ENCODE peak calls at places on chromosomes 3 and 15, in ten cellular contexts. I is A673, U is neural progenitor cell, Y is heart right ventricle, S is body of pancreas, E is cardiac fibroblast, Q is right lobe of liver, V is left lung, P is heart left ventricle, J is fibroblast of mammary gland. C is an unnamed sample.

GRCh38 chr3:181457756-181458155 is 254.0 kb upstream of the SOX2 start:
- DNase-seq in I (no peak), U (no peak), Y (no peak), S (no peak), E (no peak), Q (no peak), V (no peak), P (no peak), J (no peak), C (no peak)

GRCh38 chr3:9732080-9732752 is 681 bp downstream of the BRPF1 start:
- DNase-seq in I (no peak), U (peak), Y (no peak), S (peak), E (no peak), Q (peak), V (no peak), P (no peak), J (no peak), C (no peak)

GRCh38 chr15:88912500-88912921 is 668 bp downstream of the MFGE8 start:
- DNase-seq in I (no peak), U (peak), Y (no peak), S (no peak), E (peak), Q (no peak), V (peak), P (peak), J (peak), C (peak)

GRCh38 chr15:62359416-62359815 is 194.3 kb upstream of the C2CD4B start:
- DNase-seq in I (no peak), U (no peak), Y (no peak), S (no peak), E (no peak), Q (no peak), V (no peak), P (no peak), J (no peak), C (no peak)

GRCh38 chr3:38551026-38551832 is 55.1 kb downstream of the EXOG start:
- DNase-seq in I (no peak), U (no peak), Y (no peak), S (no peak), E (no peak), Q (no peak), V (no peak), P (no peak), J (no peak), C (no peak)

GRCh38 chr15:71443538-71443937 is 328.3 kb downstream of the THSD4 start:
- DNase-seq in I (peak), U (peak), Y (peak), S (peak), E (peak), Q (peak), V (no peak), P (peak), J (peak), C (peak)

GRCh38 chr15:99616773-99617342 is 51.1 kb downstream of the MEF2A start:
- DNase-seq in I (no peak), U (no peak), Y (no peak), S (no peak), E (no peak), Q (no peak), V (no peak), P (no peak), J (no peak), C (no peak)

GRCh38 chr15:35874260-35874905 is 328.4 kb upstream of the DPH6 start:
- DNase-seq in I (peak), U (no peak), Y (no peak), S (no peak), E (peak), Q (no peak), V (no peak), P (no peak), J (peak), C (peak)

GRCh38 chr3:30167511-30168135 is 438.8 kb upstream of the TGFBR2 start:
- DNase-seq in I (peak), U (no peak), Y (no peak), S (no peak), E (no peak), Q (no peak), V (no peak), P (no peak), J (peak), C (peak)

GRCh38 chr15:78024141-78024567 is 53.4 kb downstream of the TBC1D2B start:
- DNase-seq in I (no peak), U (no peak), Y (peak), S (peak), E (peak), Q (no peak), V (peak), P (peak), J (peak), C (peak)

GRCh38 chr3:119294402-119294888 is 262 bp downstream of the ARHGAP31 start:
- DNase-seq in I (peak), U (peak), Y (peak), S (peak), E (no peak), Q (peak), V (peak), P (peak), J (no peak), C (no peak)

GRCh38 chr15:77329202-77329601 is 90.7 kb downstream of the PEAK1 start:
- DNase-seq in I (no peak), U (peak), Y (no peak), S (no peak), E (no peak), Q (no peak), V (no peak), P (no peak), J (peak), C (no peak)

GRCh38 chr3:171005648-171006047 is 20.9 kb downstream of the SLC2A2 start:
- DNase-seq in I (no peak), U (no peak), Y (no peak), S (no peak), E (peak), Q (no peak), V (no peak), P (no peak), J (peak), C (no peak)

GRCh38 chr3:194713299-194714121 is 27.8 kb downstream of the FAM43A start:
- DNase-seq in I (no peak), U (no peak), Y (no peak), S (no peak), E (no peak), Q (no peak), V (no peak), P (no peak), J (no peak), C (no peak)

DNA sequence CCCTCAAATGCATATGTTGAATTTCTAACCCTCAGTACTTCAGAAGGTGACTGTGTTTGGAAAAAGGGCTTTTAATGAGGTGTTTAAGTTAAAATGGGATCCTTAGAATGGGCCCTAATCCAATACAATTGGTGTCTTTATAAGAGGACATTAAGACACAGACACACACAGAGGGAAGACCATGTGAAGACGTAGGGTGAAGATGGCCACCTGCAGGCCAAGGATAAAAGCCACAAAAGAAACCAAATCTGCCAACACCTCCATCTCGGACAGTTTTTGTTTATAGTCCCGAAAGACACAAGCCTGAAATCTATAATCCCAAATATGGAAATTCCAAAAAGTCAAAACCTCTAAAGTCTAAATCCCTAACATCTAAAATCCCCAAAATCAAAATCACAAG is 4.1 kb upstream of the MASP1 start:
- DNase-seq in I (no peak), U (peak), Y (no peak), S (no peak), E (no peak), Q (no peak), V (no peak), P (no peak), J (peak), C (no peak)
- TF ChIP-seq CTCF in I (peak), U (peak), Y (peak), S (no peak), E (peak), Q (peak), V (no peak), P (peak), J (no peak), C (peak)

GRCh38 chr3:110928016-110928662 is 143.5 kb upstream of the NECTIN3 start:
- DNase-seq in I (no peak), U (no peak), Y (no peak), S (no peak), E (no peak), Q (no peak), V (no peak), P (no peak), J (no peak), C (no peak)

GRCh38 chr3:110929811-110930210 is 141.8 kb upstream of the NECTIN3 start:
- DNase-seq in I (no peak), U (no peak), Y (no peak), S (no peak), E (no peak), Q (no peak), V (no peak), P (no peak), J (peak), C (no peak)

DNA sequence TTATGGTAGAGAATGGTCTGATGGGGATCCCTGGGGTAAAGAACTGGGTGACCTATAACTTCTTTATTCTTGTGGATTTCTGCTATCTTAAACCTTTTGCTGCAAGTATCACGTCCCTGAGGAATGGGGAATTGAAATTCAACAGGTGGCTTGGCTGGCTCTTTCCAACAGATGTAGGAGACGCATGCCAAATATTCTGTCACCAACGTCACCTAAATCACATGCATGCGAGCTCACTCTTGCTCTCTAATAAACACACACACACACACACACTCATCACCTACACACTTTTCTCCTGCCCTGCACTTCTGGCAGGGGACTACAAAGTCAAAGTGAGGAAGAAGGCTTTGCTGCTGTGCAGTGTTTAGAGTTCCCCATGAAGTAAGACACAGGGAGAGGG is 145.8 kb upstream of the NECTIN3 start:
- DNase-seq in I (no peak), U (peak), Y (peak), S (peak), E (no peak), Q (no peak), V (no peak), P (no peak), J (peak), C (no peak)
- H3K4me3 ChIP-seq in I (no peak), U (no peak), Y (no peak), S (no peak), E (no peak), Q (no peak), V (no peak), P (no peak), J (no peak), C (no peak)

GRCh38 chr3:131047582-131047981 is 20.9 kb downstream of the NEK11 start:
- DNase-seq in I (no peak), U (no peak), Y (no peak), S (no peak), E (no peak), Q (no peak), V (no peak), P (no peak), J (no peak), C (no peak)
- TF ChIP-seq CTCF in I (peak), U (peak), Y (no peak), S (no peak), E (no peak), Q (no peak), V (no peak), P (no peak), J (no peak), C (no peak)

GRCh38 chr3:196076721-196077120 is 5.2 kb downstream of the TFRC start:
- DNase-seq in I (no peak), U (no peak), Y (no peak), S (no peak), E (no peak), Q (no peak), V (no peak), P (no peak), J (no peak), C (no peak)
- H3K4me3 ChIP-seq in I (no peak), U (no peak), Y (no peak), S (no peak), E (no peak), Q (no peak), V (no peak), P (no peak), J (no peak), C (no peak)

GRCh38 chr15:101646652-101647051 is 5.5 kb downstream of the TM2D3 start:
- DNase-seq in I (peak), U (no peak), Y (peak), S (no peak), E (no peak), Q (peak), V (no peak), P (peak), J (peak), C (no peak)

GRCh38 chr15:101641134-101641764 is 10.9 kb downstream of the TM2D3 start:
- DNase-seq in I (peak), U (peak), Y (peak), S (peak), E (peak), Q (peak), V (no peak), P (peak), J (peak), C (peak)

GRCh38 chr15:101641894-101642293 is 10.3 kb downstream of the TM2D3 start:
- DNase-seq in I (peak), U (no peak), Y (no peak), S (no peak), E (peak), Q (no peak), V (no peak), P (no peak), J (no peak), C (no peak)

GRCh38 chr15:101637549-101638318 is 14.4 kb downstream of the TM2D3 start:
- DNase-seq in I (no peak), U (no peak), Y (no peak), S (no peak), E (no peak), Q (no peak), V (no peak), P (no peak), J (no peak), C (peak)

GRCh38 chr15:101642361-101642760 is 9.8 kb downstream of the TM2D3 start:
- DNase-seq in I (peak), U (no peak), Y (no peak), S (no peak), E (peak), Q (no peak), V (no peak), P (no peak), J (no peak), C (no peak)
- TF ChIP-seq CTCF in I (no peak), U (no peak), Y (no peak), S (no peak), E (peak), Q (no peak), V (no peak), P (no peak), J (no peak), C (peak)